ENCODE peak calls at places on chromosomes 2 and 18, in eight cellular contexts. One of them, this sample, is unnamed.

GRCh38 chr2:127465258-127465657 is 47.0 kb downstream of the PROC start:
- DNase-seq in cerebellum: no peak
- DNase-seq in A549: no peak
- DNase-seq in activated T-cell treated with anti-CD3 and anti-CD28 coated beads for 24 hours: peak; percentile 21
- DNase-seq in tibial nerve: no peak
- DNase-seq in tibial artery: no peak
- DNase-seq in ACHN: no peak
- DNase-seq in left lung: no peak
- DNase-seq in this sample: no peak

GRCh38 chr2:223692227-223692947 is 90.2 kb upstream of the SCG2 start:
- DNase-seq in tibial nerve: no peak
- DNase-seq in cerebellum: peak; percentile 3
- DNase-seq in ACHN: peak; percentile 75
- DNase-seq in tibial artery: no peak
- DNase-seq in A549: peak; percentile 58
- DNase-seq in activated T-cell treated with anti-CD3 and anti-CD28 coated beads for 24 hours: no peak
- DNase-seq in left lung: no peak
- DNase-seq in this sample: peak; percentile 28

GRCh38 chr2:119317556-119317955 is 49.1 kb downstream of the C2orf76 start:
- DNase-seq in tibial nerve: no peak
- DNase-seq in left lung: no peak
- DNase-seq in activated T-cell treated with anti-CD3 and anti-CD28 coated beads for 24 hours: no peak
- DNase-seq in cerebellum: no peak
- DNase-seq in tibial artery: no peak
- DNase-seq in ACHN: no peak
- DNase-seq in A549: no peak
- DNase-seq in this sample: no peak

GRCh38 chr2:94990956-94991355 is 34.6 kb upstream of the MAL start:
- DNase-seq in left lung: no peak
- DNase-seq in ACHN: no peak
- DNase-seq in tibial nerve: no peak
- DNase-seq in cerebellum: no peak
- DNase-seq in A549: no peak
- DNase-seq in tibial artery: no peak
- DNase-seq in activated T-cell treated with anti-CD3 and anti-CD28 coated beads for 24 hours: no peak
- DNase-seq in this sample: no peak

GRCh38 chr18:8329186-8329771 is 280.0 kb upstream of the RAB12 start:
- DNase-seq in cerebellum: no peak
- DNase-seq in left lung: no peak
- DNase-seq in tibial artery: no peak
- DNase-seq in A549: no peak
- DNase-seq in activated T-cell treated with anti-CD3 and anti-CD28 coated beads for 24 hours: no peak
- DNase-seq in ACHN: no peak
- DNase-seq in tibial nerve: no peak
- DNase-seq in this sample: no peak

GRCh38 chr2:119638891-119639539 is 40.0 kb upstream of the TMEM177 start:
- DNase-seq in activated T-cell treated with anti-CD3 and anti-CD28 coated beads for 24 hours: no peak
- DNase-seq in A549: no peak
- DNase-seq in cerebellum: no peak
- DNase-seq in left lung: no peak
- DNase-seq in tibial artery: no peak
- DNase-seq in tibial nerve: no peak
- DNase-seq in ACHN: no peak
- DNase-seq in this sample: no peak

GRCh38 chr2:206353685-206354084 is 79.2 kb downstream of the ZDBF2 start:
- DNase-seq in tibial artery: no peak
- DNase-seq in activated T-cell treated with anti-CD3 and anti-CD28 coated beads for 24 hours: no peak
- DNase-seq in left lung: no peak
- DNase-seq in ACHN: peak; percentile 7
- DNase-seq in tibial nerve: no peak
- DNase-seq in cerebellum: no peak
- DNase-seq in A549: no peak
- DNase-seq in this sample: peak; percentile 34

GRCh38 chr2:3100386-3100785 is 277.2 kb downstream of the EIPR1 start:
- DNase-seq in cerebellum: no peak
- DNase-seq in A549: no peak
- DNase-seq in tibial artery: no peak
- DNase-seq in left lung: no peak
- DNase-seq in ACHN: no peak
- DNase-seq in activated T-cell treated with anti-CD3 and anti-CD28 coated beads for 24 hours: no peak
- DNase-seq in tibial nerve: no peak
- DNase-seq in this sample: no peak

GRCh38 chr2:220935789-220936321 is 636.2 kb downstream of the EPHA4 start:
- DNase-seq in tibial nerve: no peak
- DNase-seq in cerebellum: no peak
- DNase-seq in tibial artery: no peak
- DNase-seq in activated T-cell treated with anti-CD3 and anti-CD28 coated beads for 24 hours: no peak
- DNase-seq in ACHN: no peak
- DNase-seq in left lung: no peak
- DNase-seq in A549: no peak
- DNase-seq in this sample: no peak

GRCh38 chr2:46332686-46333281 is 35.6 kb downstream of the EPAS1 start:
- DNase-seq in activated T-cell treated with anti-CD3 and anti-CD28 coated beads for 24 hours: no peak
- DNase-seq in A549: no peak
- DNase-seq in tibial artery: no peak
- DNase-seq in cerebellum: no peak
- DNase-seq in tibial nerve: no peak
- DNase-seq in left lung: no peak
- DNase-seq in ACHN: no peak
- DNase-seq in this sample: no peak

GRCh38 chr2:150207979-150208378 is 279.5 kb downstream of the RND3 start:
- DNase-seq in left lung: no peak
- DNase-seq in A549: no peak
- DNase-seq in cerebellum: no peak
- DNase-seq in ACHN: no peak
- DNase-seq in tibial nerve: no peak
- DNase-seq in tibial artery: no peak
- DNase-seq in activated T-cell treated with anti-CD3 and anti-CD28 coated beads for 24 hours: no peak
- DNase-seq in this sample: no peak

GRCh38 chr2:237801466-237801865 is 2.9 kb downstream of the RBM44 start:
- DNase-seq in tibial artery: no peak
- DNase-seq in activated T-cell treated with anti-CD3 and anti-CD28 coated beads for 24 hours: no peak
- DNase-seq in left lung: no peak
- DNase-seq in A549: no peak
- DNase-seq in cerebellum: no peak
- DNase-seq in tibial nerve: no peak
- DNase-seq in ACHN: no peak
- DNase-seq in this sample: no peak

GRCh38 chr2:240401781-240402551 is 33.5 kb upstream of the GPC1 start:
- DNase-seq in tibial artery: peak; percentile 5
- DNase-seq in A549: no peak
- DNase-seq in cerebellum: no peak
- DNase-seq in activated T-cell treated with anti-CD3 and anti-CD28 coated beads for 24 hours: no peak
- DNase-seq in ACHN: no peak
- DNase-seq in tibial nerve: peak; percentile 7
- DNase-seq in left lung: peak; percentile 60
- DNase-seq in this sample: no peak

GRCh38 chr2:64780041-64780440 is 126.3 kb upstream of the SERTAD2 start:
- DNase-seq in A549: no peak
- DNase-seq in tibial artery: no peak
- DNase-seq in activated T-cell treated with anti-CD3 and anti-CD28 coated beads for 24 hours: no peak
- DNase-seq in left lung: no peak
- DNase-seq in ACHN: no peak
- DNase-seq in cerebellum: no peak
- DNase-seq in tibial nerve: no peak
- DNase-seq in this sample: no peak

GRCh38 chr2:64875368-64875767 is 113.8 kb upstream of the SLC1A4 start:
- DNase-seq in ACHN: no peak
- DNase-seq in left lung: no peak
- DNase-seq in activated T-cell treated with anti-CD3 and anti-CD28 coated beads for 24 hours: no peak
- DNase-seq in tibial nerve: no peak
- DNase-seq in cerebellum: no peak
- DNase-seq in A549: no peak
- DNase-seq in tibial artery: no peak
- DNase-seq in this sample: no peak

GRCh38 chr18:48544116-48544515 is 5.3 kb downstream of the CTIF start:
- DNase-seq in left lung: no peak
- DNase-seq in tibial artery: no peak
- DNase-seq in ACHN: no peak
- DNase-seq in activated T-cell treated with anti-CD3 and anti-CD28 coated beads for 24 hours: no peak
- DNase-seq in A549: no peak
- DNase-seq in tibial nerve: no peak
- DNase-seq in cerebellum: no peak
- DNase-seq in this sample: no peak

GRCh38 chr18:75161629-75162028 is 47.3 kb downstream of the PTGR3 start:
- DNase-seq in activated T-cell treated with anti-CD3 and anti-CD28 coated beads for 24 hours: no peak
- DNase-seq in cerebellum: no peak
- DNase-seq in ACHN: peak; percentile 76
- DNase-seq in left lung: peak; percentile 55
- DNase-seq in tibial nerve: no peak
- DNase-seq in tibial artery: no peak
- DNase-seq in A549: peak; percentile 50
- DNase-seq in this sample: peak; percentile 15